ENCODE peak calls at places on chromosomes 6 and 20, in six cellular contexts. Y is astrocyte of the cerebellum, T is AG10803, I is astrocyte of the spinal cord, L is stomach, F is cardiac muscle cell. Q is an unnamed sample.

GRCh38 chr6:7135755-7136154 is 28.0 kb downstream of the RREB1 start:
- DNase-seq in Y (no peak), T (no peak), I (no peak), L (no peak), F (no peak), Q (no peak)

GRCh38 chr6:29461021-29461814 is 4.3 kb downstream of the OR2H1 start:
- DNase-seq in Y (no peak), T (no peak), I (no peak), L (no peak), F (no peak), Q (no peak)

GRCh38 chr6:53651764-53652401 is 13.7 kb downstream of the KLHL31 start:
- DNase-seq in Y (no peak), T (peak), I (peak), L (peak), F (peak), Q (peak)

GRCh38 chr20:3521852-3522740 is 51.3 kb downstream of the ATRN start:
- DNase-seq in Y (no peak), T (peak), I (no peak), L (no peak), F (no peak), Q (no peak)

GRCh38 chr20:24942679-24943078 is 6.4 kb upstream of the CST7 start:
- DNase-seq in Y (no peak), T (no peak), I (no peak), L (no peak), F (no peak), Q (no peak)

GRCh38 chr6:105691971-105692370 is 289.1 kb upstream of the PREP start:
- DNase-seq in Y (no peak), T (no peak), I (no peak), L (no peak), F (no peak), Q (no peak)

GRCh38 chr20:46102940-46103339 is 13.2 kb upstream of the NCOA5 start:
- DNase-seq in Y (no peak), T (no peak), I (no peak), L (no peak), F (no peak), Q (no peak)

GRCh38 chr6:110703010-110703905 is 112.0 kb downstream of the CDK19 start:
- DNase-seq in Y (no peak), T (peak), I (peak), L (no peak), F (no peak), Q (peak)

GRCh38 chr6:151325075-151326050 is 66.0 kb downstream of the ZBTB2 start:
- DNase-seq in Y (no peak), T (peak), I (peak), L (peak), F (peak), Q (peak)

GRCh38 chr6:158662607-158663464 is 13.0 kb downstream of the SYTL3 start:
- DNase-seq in Y (peak), T (peak), I (peak), L (no peak), F (no peak), Q (peak)

GRCh38 chr20:33945391-33946079 is 48.2 kb upstream of the RALY start:
- DNase-seq in Y (no peak), T (peak), I (peak), L (no peak), F (no peak), Q (peak)

GRCh38 chr20:44193801-44194200 is 6.8 kb upstream of the JPH2 start:
- DNase-seq in Y (no peak), T (no peak), I (no peak), L (no peak), F (no peak), Q (no peak)

GRCh38 chr20:52799130-52799529 is 173.0 kb upstream of the TSHZ2 start:
- DNase-seq in Y (no peak), T (peak), I (no peak), L (no peak), F (no peak), Q (no peak)

GRCh38 chr20:11797161-11797560 is 120.5 kb upstream of the BTBD3 start:
- DNase-seq in Y (no peak), T (no peak), I (no peak), L (no peak), F (no peak), Q (no peak)

GRCh38 chr6:40585661-40586269 is 1.4 kb downstream of the LRFN2 start:
- DNase-seq in Y (no peak), T (no peak), I (no peak), L (no peak), F (no peak), Q (no peak)

GRCh38 chr6:165889636-165890403 is 226.8 kb upstream of the PDE10A start:
- DNase-seq in Y (peak), T (peak), I (peak), L (no peak), F (peak), Q (peak)

GRCh38 chr6:157126183-157127098 is 196.9 kb downstream of the TMEM242 start:
- DNase-seq in Y (no peak), T (no peak), I (no peak), L (no peak), F (no peak), Q (no peak)

GRCh38 chr6:148053209-148053608 is 289.4 kb upstream of the SASH1 start:
- DNase-seq in Y (no peak), T (no peak), I (no peak), L (no peak), F (no peak), Q (no peak)

GRCh38 chr6:152170702-152171667 is 363.5 kb downstream of the ESR1 start:
- DNase-seq in Y (peak), T (no peak), I (peak), L (peak), F (no peak), Q (peak)

GRCh38 chr20:36319356-36320260 is 13.5 kb downstream of the DLGAP4 start:
- DNase-seq in Y (no peak), T (no peak), I (no peak), L (no peak), F (no peak), Q (no peak)

GRCh38 chr6:38179300-38179699 is 359.8 kb downstream of the ZFAND3 start:
- DNase-seq in Y (no peak), T (no peak), I (no peak), L (peak), F (no peak), Q (no peak)

GRCh38 chr6:139150915-139151314 is 16.0 kb downstream of the HECA start:
- DNase-seq in Y (no peak), T (no peak), I (no peak), L (no peak), F (no peak), Q (no peak)
- H3K4me3 ChIP-seq in Y (no peak), T (no peak), I (no peak), L (no peak), F (no peak), Q (no peak)

GRCh38 chr20:63536241-63536977 is 767 bp downstream of the PTK6 start:
- DNase-seq in Y (no peak), T (peak), I (peak), L (peak), F (no peak), Q (peak)
- H3K4me3 ChIP-seq in Y (no peak), T (no peak), I (no peak), L (peak), F (no peak), Q (no peak)

GRCh38 chr20:59137532-59137931 is 26.1 kb upstream of the ZNF831 start:
- DNase-seq in Y (no peak), T (no peak), I (no peak), L (no peak), F (no peak), Q (no peak)

GRCh38 chr20:59134182-59134581 is 29.4 kb upstream of the ZNF831 start:
- DNase-seq in Y (no peak), T (no peak), I (no peak), L (no peak), F (no peak), Q (no peak)

GRCh38 chr20:59138114-59138602 is 25.5 kb upstream of the ZNF831 start:
- DNase-seq in Y (no peak), T (no peak), I (no peak), L (no peak), F (no peak), Q (no peak)

GRCh38 chr20:59136027-59136426 is 27.6 kb upstream of the ZNF831 start:
- DNase-seq in Y (no peak), T (no peak), I (no peak), L (no peak), F (no peak), Q (no peak)

DNA sequence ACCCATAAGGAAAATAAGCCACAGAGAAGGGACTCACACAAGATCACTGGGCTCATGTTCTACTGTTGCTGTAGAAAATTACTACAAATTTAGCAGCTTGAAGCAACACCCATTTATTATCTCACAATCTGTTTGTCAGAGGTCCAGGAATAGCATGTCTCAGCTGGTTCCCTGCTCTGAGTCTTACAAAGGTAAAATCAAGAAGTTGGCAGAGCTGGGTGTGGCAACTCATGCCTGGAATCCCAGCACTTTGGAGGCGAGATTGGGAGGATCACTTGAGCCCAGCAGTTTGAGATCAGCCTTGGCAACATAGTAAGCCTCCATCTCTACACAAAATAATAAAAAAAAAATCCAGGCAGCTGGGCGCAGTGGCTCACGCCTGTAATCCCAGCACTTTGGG is 28.5 kb upstream of the ZNF831 start:
- DNase-seq in Y (no peak), T (no peak), I (no peak), L (no peak), F (no peak), Q (no peak)
- H3K4me3 ChIP-seq in Y (no peak), T (no peak), I (no peak), L (no peak), F (no peak), Q (no peak)

GRCh38 chr20:610130-611046 is at the start of gene TCF15:
- DNase-seq in Y (no peak), T (no peak), I (peak), L (no peak), F (peak), Q (no peak)
- H3K4me3 ChIP-seq in Y (no peak), T (no peak), I (no peak), L (peak), F (peak), Q (no peak)

Q was measured in cardiac fibroblast.